ENCODE peak calls at places on chromosomes 7 and 10, in six cellular contexts. One of them, this sample, is unnamed.

GRCh38 chr10:73865459-73866442 is 8.6 kb downstream of the CAMK2G start:
- DNase-seq in RWPE1: no peak
- DNase-seq in GM04504: no peak
- DNase-seq in endothelial cell: peak
- DNase-seq in ELF-1: no peak
- DNase-seq in activated T-helper 2 cell treated with anti-CD3 and anti-CD28 coated beads, Interferon-gamma antibody, Interleukin-2, Interleukin-4, amounts not matched to agents 10 μg/mL and 5 μg/mL and 100 μg/mL, durations not matched to agents 14 hours and 24 hours and 36 hours: peak
- DNase-seq in this sample: peak

GRCh38 chr7:106143711-106144347 is 31.7 kb upstream of the SYPL1 start:
- DNase-seq in RWPE1: no peak
- DNase-seq in GM04504: no peak
- DNase-seq in endothelial cell: no peak
- DNase-seq in ELF-1: no peak
- DNase-seq in activated T-helper 2 cell treated with anti-CD3 and anti-CD28 coated beads, Interferon-gamma antibody, Interleukin-2, Interleukin-4, amounts not matched to agents 10 μg/mL and 5 μg/mL and 100 μg/mL, durations not matched to agents 14 hours and 24 hours and 36 hours: no peak
- DNase-seq in this sample: no peak

GRCh38 chr10:103203466-103203865 is 10.4 kb upstream of the NT5C2 start:
- DNase-seq in RWPE1: no peak
- DNase-seq in GM04504: no peak
- DNase-seq in endothelial cell: no peak
- DNase-seq in ELF-1: no peak
- DNase-seq in activated T-helper 2 cell treated with anti-CD3 and anti-CD28 coated beads, Interferon-gamma antibody, Interleukin-2, Interleukin-4, amounts not matched to agents 10 μg/mL and 5 μg/mL and 100 μg/mL, durations not matched to agents 14 hours and 24 hours and 36 hours: no peak
- DNase-seq in this sample: no peak

GRCh38 chr10:116122664-116123063 is 150.3 kb downstream of the GFRA1 start:
- DNase-seq in RWPE1: no peak
- DNase-seq in GM04504: no peak
- DNase-seq in endothelial cell: no peak
- DNase-seq in ELF-1: no peak
- DNase-seq in activated T-helper 2 cell treated with anti-CD3 and anti-CD28 coated beads, Interferon-gamma antibody, Interleukin-2, Interleukin-4, amounts not matched to agents 10 μg/mL and 5 μg/mL and 100 μg/mL, durations not matched to agents 14 hours and 24 hours and 36 hours: no peak
- DNase-seq in this sample: no peak

GRCh38 chr10:69955211-69955805 is 97.3 kb upstream of the MACROH2A2 start:
- DNase-seq in RWPE1: no peak
- DNase-seq in GM04504: no peak
- DNase-seq in endothelial cell: no peak
- DNase-seq in ELF-1: no peak
- DNase-seq in activated T-helper 2 cell treated with anti-CD3 and anti-CD28 coated beads, Interferon-gamma antibody, Interleukin-2, Interleukin-4, amounts not matched to agents 10 μg/mL and 5 μg/mL and 100 μg/mL, durations not matched to agents 14 hours and 24 hours and 36 hours: no peak
- DNase-seq in this sample: no peak

GRCh38 chr7:157318015-157318706 is 18.6 kb upstream of the DNAJB6 start:
- DNase-seq in RWPE1: no peak
- DNase-seq in GM04504: no peak
- DNase-seq in endothelial cell: no peak
- DNase-seq in ELF-1: no peak
- DNase-seq in activated T-helper 2 cell treated with anti-CD3 and anti-CD28 coated beads, Interferon-gamma antibody, Interleukin-2, Interleukin-4, amounts not matched to agents 10 μg/mL and 5 μg/mL and 100 μg/mL, durations not matched to agents 14 hours and 24 hours and 36 hours: no peak
- DNase-seq in this sample: peak

GRCh38 chr7:131328387-131329175 is 905 bp downstream of the MKLN1 start:
- DNase-seq in RWPE1: peak
- DNase-seq in GM04504: peak
- DNase-seq in endothelial cell: no peak
- DNase-seq in ELF-1: no peak
- DNase-seq in activated T-helper 2 cell treated with anti-CD3 and anti-CD28 coated beads, Interferon-gamma antibody, Interleukin-2, Interleukin-4, amounts not matched to agents 10 μg/mL and 5 μg/mL and 100 μg/mL, durations not matched to agents 14 hours and 24 hours and 36 hours: no peak
- DNase-seq in this sample: no peak

GRCh38 chr10:125802131-125802530 is 20.9 kb downstream of the UROS start:
- DNase-seq in RWPE1: no peak
- DNase-seq in GM04504: no peak
- DNase-seq in endothelial cell: no peak
- DNase-seq in ELF-1: no peak
- DNase-seq in activated T-helper 2 cell treated with anti-CD3 and anti-CD28 coated beads, Interferon-gamma antibody, Interleukin-2, Interleukin-4, amounts not matched to agents 10 μg/mL and 5 μg/mL and 100 μg/mL, durations not matched to agents 14 hours and 24 hours and 36 hours: no peak
- DNase-seq in this sample: no peak

GRCh38 chr10:80596391-80597257 is 58.9 kb downstream of the SH2D4B start:
- DNase-seq in RWPE1: peak
- DNase-seq in GM04504: peak
- DNase-seq in endothelial cell: peak
- DNase-seq in ELF-1: peak
- DNase-seq in activated T-helper 2 cell treated with anti-CD3 and anti-CD28 coated beads, Interferon-gamma antibody, Interleukin-2, Interleukin-4, amounts not matched to agents 10 μg/mL and 5 μg/mL and 100 μg/mL, durations not matched to agents 14 hours and 24 hours and 36 hours: peak
- DNase-seq in this sample: peak

GRCh38 chr10:29056729-29057128 is 232.1 kb upstream of the LYZL1 start:
- DNase-seq in RWPE1: no peak
- DNase-seq in GM04504: no peak
- DNase-seq in endothelial cell: no peak
- DNase-seq in ELF-1: no peak
- DNase-seq in activated T-helper 2 cell treated with anti-CD3 and anti-CD28 coated beads, Interferon-gamma antibody, Interleukin-2, Interleukin-4, amounts not matched to agents 10 μg/mL and 5 μg/mL and 100 μg/mL, durations not matched to agents 14 hours and 24 hours and 36 hours: no peak
- DNase-seq in this sample: no peak

GRCh38 chr10:86100581-86101061 is 266.0 kb downstream of the GRID1 start:
- DNase-seq in RWPE1: peak
- DNase-seq in GM04504: no peak
- DNase-seq in endothelial cell: peak
- DNase-seq in ELF-1: peak
- DNase-seq in activated T-helper 2 cell treated with anti-CD3 and anti-CD28 coated beads, Interferon-gamma antibody, Interleukin-2, Interleukin-4, amounts not matched to agents 10 μg/mL and 5 μg/mL and 100 μg/mL, durations not matched to agents 14 hours and 24 hours and 36 hours: no peak
- DNase-seq in this sample: no peak

GRCh38 chr7:150451097-150451793 is 815 bp downstream of the GIMAP8 start:
- DNase-seq in RWPE1: no peak
- DNase-seq in GM04504: no peak
- DNase-seq in endothelial cell: no peak
- DNase-seq in ELF-1: no peak
- DNase-seq in activated T-helper 2 cell treated with anti-CD3 and anti-CD28 coated beads, Interferon-gamma antibody, Interleukin-2, Interleukin-4, amounts not matched to agents 10 μg/mL and 5 μg/mL and 100 μg/mL, durations not matched to agents 14 hours and 24 hours and 36 hours: peak
- DNase-seq in this sample: peak

GRCh38 chr10:106555599-106555998 is 608.9 kb downstream of the SORCS1 start:
- DNase-seq in RWPE1: no peak
- DNase-seq in GM04504: no peak
- DNase-seq in endothelial cell: no peak
- DNase-seq in ELF-1: peak
- DNase-seq in activated T-helper 2 cell treated with anti-CD3 and anti-CD28 coated beads, Interferon-gamma antibody, Interleukin-2, Interleukin-4, amounts not matched to agents 10 μg/mL and 5 μg/mL and 100 μg/mL, durations not matched to agents 14 hours and 24 hours and 36 hours: no peak
- DNase-seq in this sample: no peak

GRCh38 chr7:80135306-80136104 is 874 bp downstream of the GNAI1 start:
- DNase-seq in RWPE1: peak
- DNase-seq in GM04504: no peak
- DNase-seq in endothelial cell: no peak
- DNase-seq in ELF-1: peak
- DNase-seq in activated T-helper 2 cell treated with anti-CD3 and anti-CD28 coated beads, Interferon-gamma antibody, Interleukin-2, Interleukin-4, amounts not matched to agents 10 μg/mL and 5 μg/mL and 100 μg/mL, durations not matched to agents 14 hours and 24 hours and 36 hours: no peak
- DNase-seq in this sample: peak

GRCh38 chr7:133778472-133778871 is 348.7 kb upstream of the LRGUK start:
- DNase-seq in RWPE1: no peak
- DNase-seq in GM04504: no peak
- DNase-seq in endothelial cell: no peak
- DNase-seq in ELF-1: no peak
- DNase-seq in activated T-helper 2 cell treated with anti-CD3 and anti-CD28 coated beads, Interferon-gamma antibody, Interleukin-2, Interleukin-4, amounts not matched to agents 10 μg/mL and 5 μg/mL and 100 μg/mL, durations not matched to agents 14 hours and 24 hours and 36 hours: no peak
- DNase-seq in this sample: no peak